ENCODE peak calls at places on chromosomes 2 and 18, in six cellular contexts. K is left lung; R is stimulated activated CD4-positive, alpha-beta T cell treated with anti-CD3 and anti-CD28 coated beads, Interleukin-12 subunit alpha, Interleukin-12 subunit beta, amount 100 ng/mL, for 48 hours; B is activated gamma-delta T cell treated with Interleukin-2 at 50 U/mL for 16 hours; O is pancreas; N is naive thymus-derived CD4-positive, alpha-beta T cell. P is an unnamed sample.

GRCh38 chr2:235066895-235067294 is 115.1 kb downstream of the SH3BP4 start:
- DNase-seq in K (no peak), R (no peak), B (no peak), O (no peak), N (no peak), P (no peak)

GRCh38 chr18:27750014-27750413 is 426.9 kb downstream of the CDH2 start:
- DNase-seq in K (no peak), R (no peak), B (no peak), O (no peak), N (no peak), P (no peak)

GRCh38 chr2:13662055-13662454 is 945.3 kb downstream of the TRIB2 start:
- DNase-seq in K (no peak), R (no peak), B (no peak), O (no peak), N (no peak), P (no peak)

GRCh38 chr18:24270358-24270936 is 127.2 kb downstream of the OSBPL1A start:
- DNase-seq in K (no peak), R (no peak), B (no peak), O (no peak), N (no peak), P (no peak)

GRCh38 chr2:40403233-40403841 is 48.6 kb downstream of the SLC8A1 start:
- DNase-seq in K (no peak), R (no peak), B (no peak), O (no peak), N (no peak), P (no peak)

GRCh38 chr2:14621114-14621513 is 11.4 kb upstream of the LRATD1 start:
- DNase-seq in K (no peak), R (no peak), B (no peak), O (no peak), N (no peak), P (no peak)

GRCh38 chr2:226652388-226652787 is 147.2 kb downstream of the IRS1 start:
- DNase-seq in K (no peak), R (no peak), B (no peak), O (no peak), N (no peak), P (no peak)

GRCh38 chr2:223725494-223725893 is 111.9 kb downstream of the AP1S3 start:
- DNase-seq in K (peak), R (no peak), B (no peak), O (no peak), N (no peak), P (no peak)

GRCh38 chr18:26574958-26575864 is 26.9 kb upstream of the KCTD1 start:
- DNase-seq in K (peak), R (no peak), B (no peak), O (peak), N (no peak), P (no peak)

GRCh38 chr18:79395761-79396404 is at the start of gene NFATC1:
- DNase-seq in K (peak), R (peak), B (peak), O (peak), N (peak), P (peak)

GRCh38 chr2:74503506-74504475 is 3.7 kb downstream of the PCGF1 start:
- DNase-seq in K (no peak), R (no peak), B (no peak), O (no peak), N (no peak), P (no peak)

GRCh38 chr2:231902598-231902997 is 23.6 kb downstream of the NPPC start:
- DNase-seq in K (no peak), R (no peak), B (no peak), O (no peak), N (no peak), P (no peak)

GRCh38 chr2:44118257-44118656 is 50.4 kb upstream of the PPM1B start:
- DNase-seq in K (no peak), R (no peak), B (no peak), O (no peak), N (no peak), P (no peak)

GRCh38 chr18:63823516-63824219 is 48.5 kb downstream of the SERPINB7 start:
- DNase-seq in K (no peak), R (peak), B (no peak), O (peak), N (no peak), P (no peak)

GRCh38 chr2:121321476-121321875 is 36.5 kb upstream of the TFCP2L1 start:
- DNase-seq in K (no peak), R (no peak), B (no peak), O (no peak), N (no peak), P (no peak)

GRCh38 chr18:9933865-9934264 is 20.0 kb downstream of the VAPA start:
- DNase-seq in K (no peak), R (no peak), B (no peak), O (no peak), N (no peak), P (no peak)

GRCh38 chr2:239443666-239444567 is 43.1 kb upstream of the HDAC4 start:
- DNase-seq in K (no peak), R (no peak), B (no peak), O (no peak), N (no peak), P (no peak)

GRCh38 chr18:51068111-51068510 is 38.1 kb downstream of the SMAD4 start:
- DNase-seq in K (no peak), R (no peak), B (no peak), O (no peak), N (no peak), P (no peak)

GRCh38 chr2:24438106-24438505 is 52.9 kb upstream of the NCOA1 start:
- DNase-seq in K (no peak), R (no peak), B (no peak), O (no peak), N (no peak), P (no peak)

GRCh38 chr2:206004004-206004693 is 81.8 kb downstream of the INO80D start:
- DNase-seq in K (no peak), R (no peak), B (no peak), O (no peak), N (peak), P (no peak)

P was measured in naive thymus-derived CD8-positive, alpha-beta T cell.